ENCODE peak calls at places on chromosomes 13 and 19, in ten cellular contexts. A is CD8-positive, alpha-beta memory T cell; E is AG04449; X is dorsolateral prefrontal cortex; P is left ventricle myocardium inferior; T is psoas muscle; R is retinal pigment epithelial cell; F is prostate gland; V is endothelial cell of umbilical vein; H is fibroblast of mammary gland. Y is an unnamed sample.

GRCh38 chr19:52785506-52785905 is 1.1 kb downstream of the ZNF600 start:
- DNase-seq in V (no peak), P (no peak), F (no peak), A (no peak), R (no peak), H (no peak), T (no peak), E (no peak), X (no peak), Y (no peak)

GRCh38 chr19:5803752-5804515 is 933 bp upstream of the NRTN start:
- DNase-seq in A (peak), E (peak), V (peak), P (peak), H (peak), F (peak), X (no peak), T (peak), R (peak), Y (peak)

GRCh38 chr13:45219123-45219891 is 18.5 kb upstream of the KCTD4 start:
- DNase-seq in V (peak), T (no peak), E (no peak), X (no peak), F (no peak), A (no peak), P (no peak), R (no peak), H (no peak), Y (no peak)

GRCh38 chr13:97875218-97875617 is 78.3 kb upstream of the IPO5 start:
- DNase-seq in T (no peak), F (no peak), H (no peak), V (no peak), P (no peak), E (no peak), X (no peak), A (no peak), R (no peak), Y (no peak)

GRCh38 chr19:47100290-47100689 is 13.3 kb downstream of the ZC3H4 start:
- DNase-seq in F (no peak), V (no peak), A (no peak), P (no peak), T (no peak), H (no peak), R (no peak), E (no peak), X (no peak), Y (no peak)

GRCh38 chr13:99657848-99658265 is 156.6 kb downstream of the TM9SF2 start:
- DNase-seq in X (peak), A (no peak), R (no peak), E (no peak), V (peak), F (no peak), T (peak), P (peak), H (peak), Y (no peak)

GRCh38 chr19:24049537-24049936 is 37.5 kb upstream of the ZNF254 start:
- DNase-seq in F (no peak), H (no peak), A (no peak), X (no peak), P (no peak), T (no peak), V (no peak), E (no peak), R (no peak), Y (no peak)

GRCh38 chr19:35056513-35057063 is 15.1 kb downstream of the HPN start:
- DNase-seq in E (no peak), P (no peak), A (no peak), X (no peak), R (no peak), F (no peak), T (no peak), H (no peak), V (no peak), Y (no peak)

GRCh38 chr13:76621726-76622125 is 264.5 kb downstream of the KCTD12 start:
- DNase-seq in P (no peak), T (no peak), E (no peak), H (peak), V (no peak), F (no peak), A (no peak), X (no peak), R (no peak), Y (no peak)

GRCh38 chr13:79724348-79725103 is 243.6 kb downstream of the NDFIP2 start:
- DNase-seq in V (peak), T (no peak), X (no peak), P (no peak), F (no peak), E (no peak), R (peak), H (no peak), A (no peak), Y (no peak)

GRCh38 chr19:38840583-38840968 is 9.0 kb upstream of the ECH1 start:
- DNase-seq in F (no peak), X (no peak), H (no peak), V (no peak), E (no peak), A (no peak), T (no peak), P (no peak), R (no peak), Y (no peak)

GRCh38 chr13:44331912-44332840 is 41.4 kb upstream of the SERP2 start:
- DNase-seq in E (peak), P (peak), V (peak), X (peak), A (no peak), R (peak), H (peak), T (peak), F (peak), Y (no peak)

GRCh38 chr19:36113895-36114762 is 546 bp downstream of the POLR2I start:
- DNase-seq in F (peak), T (peak), E (no peak), H (peak), A (no peak), V (peak), P (no peak), X (peak), R (no peak), Y (peak)

GRCh38 chr19:17293605-17294004 is 9.6 kb downstream of the ABHD8 start:
- DNase-seq in F (no peak), E (no peak), T (no peak), X (no peak), V (no peak), R (no peak), H (no peak), P (no peak), A (no peak), Y (no peak)

GRCh38 chr19:17292301-17293074 is 10.7 kb downstream of the ABHD8 start:
- DNase-seq in V (peak), H (peak), P (peak), F (peak), E (no peak), R (no peak), A (peak), T (peak), X (peak), Y (peak)

GRCh38 chr19:17296976-17297375 is 6.2 kb downstream of the ABHD8 start:
- DNase-seq in E (no peak), P (no peak), T (no peak), H (no peak), V (no peak), X (no peak), A (no peak), R (no peak), F (no peak), Y (peak)

GRCh38 chr19:17296278-17296677 is 6.9 kb downstream of the ABHD8 start:
- DNase-seq in F (no peak), T (no peak), V (peak), X (no peak), H (peak), P (no peak), R (no peak), A (no peak), E (no peak), Y (peak)

DNA sequence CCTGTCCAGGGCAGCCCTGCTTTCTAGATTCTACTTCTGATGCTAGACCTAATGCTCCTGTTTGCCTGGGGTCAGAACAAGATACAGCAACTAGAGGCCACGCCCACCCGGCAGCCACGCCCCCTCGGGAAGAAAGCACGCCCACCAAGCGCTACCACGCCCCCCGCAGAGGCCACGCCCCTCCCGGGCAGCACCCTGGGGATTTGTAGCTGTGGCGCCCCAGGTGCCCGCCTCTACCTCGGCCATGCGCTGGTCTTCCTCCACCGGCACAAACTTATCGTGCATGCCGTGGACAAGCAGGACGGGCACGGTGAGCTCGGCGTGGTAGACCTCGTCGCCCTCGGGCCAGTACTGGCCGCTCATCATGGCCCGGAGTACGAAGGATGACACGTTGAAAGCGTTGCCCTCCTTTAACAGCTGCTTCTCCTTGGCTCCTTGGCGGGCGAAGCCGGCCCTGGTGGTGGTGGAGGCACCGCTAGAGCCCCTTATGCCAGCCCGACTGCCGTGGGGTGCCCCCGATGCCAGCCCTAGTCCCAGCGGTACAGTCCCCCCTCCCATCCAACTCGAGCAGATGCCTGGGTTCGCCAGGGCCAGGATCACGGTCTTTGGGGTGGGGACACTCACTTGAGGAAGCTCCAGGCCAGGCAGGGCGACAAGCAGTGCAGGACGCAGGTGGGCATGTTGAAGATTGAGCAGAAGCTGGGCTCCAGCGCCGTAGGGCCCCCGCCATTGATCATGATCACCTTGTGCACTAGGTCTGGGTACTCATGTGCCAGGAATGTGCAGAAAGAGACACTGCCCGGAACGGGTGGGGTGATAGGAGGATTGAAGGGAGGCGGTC is 9.0 kb downstream of the ABHD8 start:
- DNase-seq in P (no peak), E (no peak), F (no peak), A (peak), H (no peak), R (no peak), X (no peak), V (no peak), T (no peak), Y (no peak)
- H3K4me3 ChIP-seq in P (no peak), E (no peak), F (no peak), A (no peak), H (no peak), R (no peak), X (no peak), V (no peak), T (no peak), Y (no peak)

GRCh38 chr13:103883698-103884097 is 817.5 kb upstream of the SLC10A2 start:
- DNase-seq in X (no peak), F (no peak), T (no peak), V (no peak), P (no peak), E (no peak), A (no peak), H (peak), R (no peak), Y (peak)
- H3K4me3 ChIP-seq in X (peak), F (no peak), T (peak), V (no peak), P (peak), E (no peak), A (no peak), H (no peak), R (no peak), Y (no peak)

GRCh38 chr13:109918179-109918651 is 131.8 kb upstream of the IRS2 start:
- DNase-seq in X (no peak), P (no peak), T (peak), H (peak), E (no peak), R (peak), F (no peak), V (no peak), A (no peak), Y (no peak)

GRCh38 chr13:109922518-109922917 is 136.1 kb upstream of the IRS2 start:
- DNase-seq in A (no peak), X (no peak), R (no peak), E (no peak), T (no peak), V (no peak), P (no peak), H (peak), F (no peak), Y (peak)

GRCh38 chr13:109924376-109924775 is 138.0 kb upstream of the IRS2 start:
- DNase-seq in E (no peak), T (no peak), A (no peak), H (no peak), P (no peak), R (no peak), X (no peak), F (no peak), V (no peak), Y (no peak)

GRCh38 chr13:109917422-109917821 is 131.0 kb upstream of the IRS2 start:
- DNase-seq in V (no peak), A (no peak), E (no peak), T (no peak), H (no peak), R (no peak), X (no peak), P (no peak), F (no peak), Y (no peak)

GRCh38 chr13:109919715-109920375 is 133.5 kb upstream of the IRS2 start:
- DNase-seq in E (no peak), T (no peak), A (no peak), H (no peak), X (no peak), P (no peak), R (peak), V (no peak), F (no peak), Y (no peak)
- H3K4me3 ChIP-seq in E (no peak), T (no peak), A (no peak), H (no peak), X (no peak), P (no peak), R (no peak), V (no peak), F (no peak), Y (no peak)

GRCh38 chr19:13215572-13216380 is 65.6 kb downstream of the IER2 start:
- DNase-seq in A (no peak), F (no peak), V (no peak), X (no peak), H (peak), E (no peak), R (no peak), T (no peak), P (no peak), Y (no peak)
- H3K4me3 ChIP-seq in A (peak), F (no peak), V (no peak), X (no peak), H (no peak), E (no peak), R (no peak), T (no peak), P (no peak), Y (no peak)

GRCh38 chr19:2250765-2251576 is 1.8 kb downstream of the AMH start:
- DNase-seq in P (no peak), A (no peak), X (no peak), H (no peak), E (no peak), R (no peak), T (no peak), F (no peak), V (no peak), Y (no peak)

GRCh38 chr19:2254052-2254872 is 2.0 kb downstream of the JSRP1 start:
- DNase-seq in H (no peak), R (no peak), P (no peak), T (no peak), A (no peak), X (no peak), E (no peak), F (no peak), V (peak), Y (no peak)

GRCh38 chr19:2251577-2252480 is 2.7 kb downstream of the AMH start:
- DNase-seq in H (no peak), P (no peak), T (no peak), A (no peak), F (no peak), X (no peak), E (no peak), R (no peak), V (no peak), Y (no peak)

GRCh38 chr19:2253106-2254051 is 2.8 kb downstream of the JSRP1 start:
- DNase-seq in X (no peak), T (no peak), P (no peak), E (no peak), F (no peak), H (no peak), V (no peak), R (no peak), A (peak), Y (no peak)

DNA sequence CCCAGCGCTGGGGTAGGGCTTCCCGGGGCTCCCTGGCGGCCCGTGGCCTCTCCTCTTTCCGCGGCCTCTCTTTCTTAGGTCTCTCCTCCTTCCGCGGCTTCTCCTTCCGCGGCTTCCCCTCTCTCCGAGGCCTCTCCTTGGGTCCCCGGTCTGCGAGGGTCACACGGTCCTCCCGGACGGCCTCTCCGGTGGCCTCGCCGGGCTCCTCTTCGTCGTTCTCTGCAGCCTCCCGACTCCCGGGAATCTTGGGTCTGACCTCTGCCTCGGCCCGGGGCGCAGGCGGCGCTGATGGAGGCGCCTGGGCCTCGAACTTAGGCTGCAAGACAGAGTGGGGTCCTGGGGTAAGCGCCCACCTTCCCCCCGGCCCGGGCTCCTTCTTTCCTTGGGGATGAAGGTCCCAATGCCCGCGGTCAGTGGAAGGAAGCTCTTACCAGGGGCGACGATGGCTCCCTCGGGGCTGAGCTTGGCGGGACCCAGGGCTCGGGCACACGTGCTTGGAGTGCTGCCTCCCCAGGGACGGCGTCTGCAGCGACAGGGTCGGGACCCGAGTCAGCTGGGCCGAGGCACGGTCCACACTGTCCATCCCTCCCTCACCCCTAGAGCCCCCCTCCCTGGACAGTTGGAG is 3.5 kb downstream of the AMH start:
- DNase-seq in E (no peak), A (no peak), H (no peak), F (no peak), P (no peak), V (no peak), T (no peak), X (no peak), R (no peak), Y (no peak)
- H3K4me3 ChIP-seq in E (no peak), A (peak), H (no peak), F (no peak), P (peak), V (no peak), T (peak), X (no peak), R (no peak), Y (no peak)

GRCh38 chr13:41520699-41521630 is 63.6 kb downstream of the RGCC start:
- DNase-seq in H (peak), P (no peak), E (no peak), V (no peak), F (no peak), A (no peak), T (no peak), R (no peak), X (no peak), Y (no peak)

GRCh38 chr13:41516760-41517159 is 59.4 kb downstream of the RGCC start:
- DNase-seq in A (no peak), R (no peak), P (no peak), F (no peak), T (no peak), H (no peak), V (no peak), E (no peak), X (no peak), Y (no peak)

GRCh38 chr13:41523396-41523795 is 66.0 kb downstream of the RGCC start:
- DNase-seq in H (no peak), X (no peak), E (no peak), A (no peak), F (no peak), P (no peak), T (no peak), R (no peak), V (no peak), Y (no peak)

GRCh38 chr13:41516166-41516565 is 58.8 kb downstream of the RGCC start:
- DNase-seq in R (no peak), P (no peak), V (no peak), T (no peak), F (no peak), A (no peak), X (no peak), H (no peak), E (no peak), Y (no peak)

DNA sequence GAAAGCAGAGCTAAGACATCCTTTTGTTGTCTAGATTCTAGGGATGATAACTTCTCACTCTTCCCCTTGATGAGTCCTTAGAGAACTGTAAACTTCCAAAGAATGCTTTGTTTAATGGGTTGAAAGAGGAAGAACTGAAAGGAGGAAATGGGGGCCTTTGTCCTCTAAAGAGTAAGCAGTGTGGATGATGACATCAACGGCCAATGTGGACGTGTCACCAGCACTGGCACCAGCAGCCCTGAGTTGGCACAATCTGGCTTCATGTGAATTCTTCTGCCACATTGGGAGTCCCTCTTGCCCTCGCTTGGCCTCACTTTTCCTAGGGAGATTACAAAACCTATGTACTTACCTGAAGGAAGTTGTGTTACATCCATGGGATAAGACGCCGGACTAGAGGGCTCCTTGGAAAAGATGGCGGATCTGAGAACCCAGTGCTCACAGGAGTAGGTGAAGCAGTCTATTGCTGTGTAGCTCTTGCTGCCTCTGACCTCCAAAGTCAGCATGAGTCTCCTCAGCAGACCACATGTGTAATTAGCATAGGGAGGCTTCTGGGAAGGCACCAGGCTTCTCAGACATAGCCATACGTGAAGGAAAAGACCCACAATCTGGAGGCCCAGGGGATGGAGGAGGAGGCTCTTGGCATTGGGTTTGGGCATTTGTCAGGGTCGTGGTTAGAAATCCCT is 62.8 kb downstream of the RGCC start:
- DNase-seq in H (no peak), F (no peak), A (no peak), V (no peak), E (no peak), X (no peak), P (no peak), T (no peak), R (no peak), Y (no peak)
- H3K4me3 ChIP-seq in H (no peak), F (no peak), A (no peak), V (no peak), E (no peak), X (no peak), P (no peak), T (no peak), R (no peak), Y (no peak)

GRCh38 chr19:15291666-15292065 is 40.7 kb downstream of the BRD4 start:
- DNase-seq in T (no peak), E (no peak), A (no peak), V (no peak), H (no peak), P (no peak), R (no peak), X (no peak), F (no peak), Y (peak)

GRCh38 chr19:15292847-15293582 is 39.3 kb downstream of the BRD4 start:
- DNase-seq in X (no peak), E (no peak), R (no peak), T (no peak), V (peak), F (no peak), H (no peak), A (peak), P (no peak), Y (no peak)

GRCh38 chr19:15294591-15294990 is 37.7 kb downstream of the BRD4 start:
- DNase-seq in R (no peak), A (no peak), V (no peak), H (no peak), P (peak), E (no peak), X (no peak), F (no peak), T (no peak), Y (no peak)

GRCh38 chr19:15292140-15292539 is 40.2 kb downstream of the BRD4 start:
- DNase-seq in A (no peak), X (no peak), H (no peak), E (no peak), P (no peak), R (no peak), V (no peak), F (no peak), T (no peak), Y (no peak)

GRCh38 chr19:15293751-15294505 is 38.4 kb downstream of the BRD4 start:
- DNase-seq in P (no peak), F (no peak), A (no peak), T (no peak), E (no peak), H (peak), R (no peak), V (no peak), X (no peak), Y (peak)
- H3K4me3 ChIP-seq in P (peak), F (no peak), A (no peak), T (peak), E (no peak), H (no peak), R (no peak), V (no peak), X (no peak), Y (no peak)